ENCODE peak calls at places on chromosomes 3 and 15, in nine cellular contexts. N is GM13977; M is anterior cingulate cortex; K is stimulated activated CD4-positive, alpha-beta T cell treated with anti-CD3 and anti-CD28 coated beads, Interleukin-2, amount 100 ng/mL, for 48 hours; R is transverse colon; D is stimulated activated CD8-positive, alpha-beta memory T cell treated with anti-CD3 and anti-CD28 coated beads, Interleukin-4, amount 100 ng/mL, for 24 hours; L is H9; H is COR-L47; Q is iPS-NIHi11. T is an unnamed sample.

GRCh38 chr15:70093481-70094309 is 4.0 kb downstream of the TLE3 start:
- DNase-seq in Q (no peak), L (peak), N (no peak), H (peak), K (no peak), M (no peak), R (peak), D (no peak), T (no peak)

GRCh38 chr15:87293016-87293415 is 963.5 kb downstream of the NTRK3 start:
- DNase-seq in L (no peak), Q (no peak), H (no peak), M (no peak), K (no peak), R (no peak), N (no peak), D (no peak), T (peak)

GRCh38 chr3:150349314-150350097 is 58.6 kb upstream of the TSC22D2 start:
- DNase-seq in K (no peak), L (no peak), Q (peak), M (peak), D (no peak), H (no peak), N (no peak), R (no peak), T (peak)

GRCh38 chr3:187016639-187017345 is 86.5 kb downstream of the ST6GAL1 start:
- DNase-seq in L (no peak), H (no peak), D (no peak), K (no peak), N (peak), Q (no peak), R (no peak), M (no peak), T (peak)

GRCh38 chr3:144344925-144345548 is 373.4 kb downstream of the DIPK2A start:
- DNase-seq in M (no peak), D (no peak), N (no peak), K (no peak), R (no peak), H (no peak), Q (no peak), L (no peak), T (no peak)

GRCh38 chr3:27641888-27642601 is 80.1 kb downstream of the EOMES start:
- DNase-seq in N (no peak), K (no peak), L (no peak), Q (no peak), H (no peak), R (no peak), M (no peak), D (no peak), T (no peak)

GRCh38 chr3:117358717-117359314 is 649.2 kb downstream of the TUSC7 start:
- DNase-seq in L (no peak), H (no peak), D (no peak), Q (peak), M (no peak), K (no peak), N (no peak), R (no peak), T (no peak)

GRCh38 chr3:74267126-74267525 is 347.3 kb downstream of the CNTN3 start:
- DNase-seq in Q (no peak), D (no peak), H (no peak), M (no peak), K (no peak), N (no peak), R (no peak), L (no peak), T (peak)

GRCh38 chr3:159806412-159806811 is 182.2 kb upstream of the IL12A start:
- DNase-seq in H (no peak), M (peak), N (no peak), D (no peak), Q (no peak), R (no peak), L (no peak), K (no peak), T (no peak)

GRCh38 chr3:70824785-70825184 is 512.3 kb upstream of the MDFIC2 start:
- DNase-seq in H (no peak), Q (peak), D (no peak), N (no peak), M (no peak), K (no peak), R (no peak), L (no peak), T (peak)

GRCh38 chr3:152471814-152472605 is 203.3 kb downstream of the MBNL1 start:
- DNase-seq in Q (peak), M (peak), N (peak), K (peak), D (peak), R (peak), L (peak), H (peak), T (peak)

GRCh38 chr15:66195621-66196230 is 57.8 kb downstream of the MEGF11 start:
- DNase-seq in D (no peak), M (no peak), H (no peak), L (no peak), N (no peak), R (no peak), K (no peak), Q (no peak), T (no peak)

GRCh38 chr3:194247350-194247740 is 103.8 kb downstream of the CPN2 start:
- DNase-seq in K (no peak), D (no peak), R (no peak), H (no peak), N (no peak), M (no peak), Q (no peak), L (no peak), T (no peak)

GRCh38 chr3:10964537-10965167 is 27.9 kb upstream of the SLC6A1 start:
- DNase-seq in H (no peak), Q (peak), K (no peak), L (peak), D (no peak), R (peak), N (no peak), M (no peak), T (peak)

GRCh38 chr3:104460477-104461406 is 906.0 kb upstream of the ALCAM start:
- DNase-seq in M (no peak), H (peak), Q (peak), D (no peak), N (no peak), L (peak), K (no peak), R (no peak), T (peak)

GRCh38 chr3:94961423-94962100 is 898.7 kb downstream of the NSUN3 start:
- DNase-seq in H (no peak), D (no peak), R (no peak), M (no peak), L (no peak), Q (no peak), N (no peak), K (no peak), T (no peak)

GRCh38 chr3:132378-132777 is 64.2 kb upstream of the CHL1 start:
- DNase-seq in Q (no peak), D (no peak), N (no peak), H (no peak), L (no peak), M (no peak), K (no peak), R (no peak), T (no peak)

GRCh38 chr3:5220193-5220592 is 32.7 kb downstream of the EDEM1 start:
- DNase-seq in K (no peak), H (no peak), R (no peak), M (no peak), D (no peak), N (no peak), L (no peak), Q (no peak), T (no peak)